ENCODE peak calls at places on chromosome 15, in four cellular contexts. R is K562, H is WTC11, W is HepG2. X is an unnamed sample.

GRCh38 chr15:36622247-36622795 is 42.9 kb downstream of the CDIN1 start:
- DNase-seq in R (no peak), H (no peak), W (no peak), X (no peak)

GRCh38 chr15:45314960-45315359 is 62.9 kb downstream of the SLC28A2 start:
- DNase-seq in R (peak; percentile 18), H (peak; percentile 59), W (no peak), X (no peak)

GRCh38 chr15:69978603-69979002 is 119.1 kb downstream of the TLE3 start:
- DNase-seq in R (no peak), H (no peak), W (no peak), X (no peak)

GRCh38 chr15:74134387-74135027 is 4.1 kb downstream of the ISLR2 start:
- DNase-seq in R (no peak), H (peak; percentile 84), W (no peak), X (no peak)

GRCh38 chr15:44812029-44812517 is 75.7 kb downstream of the TRIM69 start:
- DNase-seq in R (no peak), H (no peak), W (peak; percentile 93), X (no peak)

GRCh38 chr15:51861557-51862350 is 32.3 kb downstream of the TMOD3 start:
- DNase-seq in R (no peak), H (no peak), W (no peak), X (no peak)

GRCh38 chr15:27990411-27991338 is 108.4 kb downstream of the OCA2 start:
- DNase-seq in R (no peak), H (no peak), W (no peak), X (no peak)

GRCh38 chr15:80260566-80260965 is 8.6 kb upstream of the CTXND1 start:
- DNase-seq in R (no peak), H (no peak), W (no peak), X (no peak)

GRCh38 chr15:49521802-49522201 is 98.8 kb downstream of the FGF7 start:
- DNase-seq in R (no peak), H (no peak), W (peak; percentile 2), X (peak; percentile 4)

GRCh38 chr15:100687532-100688215 is 85.3 kb downstream of the ASB7 start:
- DNase-seq in R (no peak), H (no peak), W (no peak), X (no peak)

GRCh38 chr15:40695469-40695910 is 516 bp downstream of the RAD51 start:
- DNase-seq in R (no peak), H (no peak), W (peak; percentile 4), X (no peak)

DNA sequence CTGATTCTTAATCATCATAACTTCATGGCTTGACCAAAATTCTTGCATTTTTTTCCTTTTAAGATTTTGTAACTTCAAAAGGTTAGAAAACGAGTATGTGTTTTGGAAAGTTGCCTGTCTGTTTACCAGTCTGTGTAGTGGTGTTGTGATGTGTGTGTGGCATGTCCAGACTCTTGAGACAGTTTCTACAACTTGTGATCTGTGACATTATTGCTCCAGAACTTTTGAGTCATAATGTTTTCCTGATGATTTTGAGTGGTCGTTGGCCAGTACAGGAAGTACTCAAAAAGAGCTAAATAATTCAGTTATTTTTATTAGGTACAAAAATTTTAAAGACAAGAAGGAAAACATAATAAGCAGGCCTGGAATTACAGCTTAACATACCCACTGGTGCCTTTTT is 229.0 kb upstream of the C2CD4B start:
- DNase-seq in R (no peak), H (no peak), W (no peak), X (no peak)
- TF ChIP-seq ELF4 in R (no peak), H (no peak), W (no peak), X (no peak)

GRCh38 chr15:63601727-63602185 is 4.6 kb downstream of the FBXL22 start:
- DNase-seq in R (no peak), H (no peak), W (no peak), X (no peak)
- TF ChIP-seq SP1 in R (no peak), H (no peak), W (no peak), X (no peak)

GRCh38 chr15:89575146-89575655 is at the start of gene TICRR:
- DNase-seq in R (peak; percentile 96), H (peak; percentile 96), W (peak; percentile 99), X (peak; percentile 95)
- TF ChIP-seq ELF4 in R (no peak), H (no peak), W (no peak), X (no peak)

DNA sequence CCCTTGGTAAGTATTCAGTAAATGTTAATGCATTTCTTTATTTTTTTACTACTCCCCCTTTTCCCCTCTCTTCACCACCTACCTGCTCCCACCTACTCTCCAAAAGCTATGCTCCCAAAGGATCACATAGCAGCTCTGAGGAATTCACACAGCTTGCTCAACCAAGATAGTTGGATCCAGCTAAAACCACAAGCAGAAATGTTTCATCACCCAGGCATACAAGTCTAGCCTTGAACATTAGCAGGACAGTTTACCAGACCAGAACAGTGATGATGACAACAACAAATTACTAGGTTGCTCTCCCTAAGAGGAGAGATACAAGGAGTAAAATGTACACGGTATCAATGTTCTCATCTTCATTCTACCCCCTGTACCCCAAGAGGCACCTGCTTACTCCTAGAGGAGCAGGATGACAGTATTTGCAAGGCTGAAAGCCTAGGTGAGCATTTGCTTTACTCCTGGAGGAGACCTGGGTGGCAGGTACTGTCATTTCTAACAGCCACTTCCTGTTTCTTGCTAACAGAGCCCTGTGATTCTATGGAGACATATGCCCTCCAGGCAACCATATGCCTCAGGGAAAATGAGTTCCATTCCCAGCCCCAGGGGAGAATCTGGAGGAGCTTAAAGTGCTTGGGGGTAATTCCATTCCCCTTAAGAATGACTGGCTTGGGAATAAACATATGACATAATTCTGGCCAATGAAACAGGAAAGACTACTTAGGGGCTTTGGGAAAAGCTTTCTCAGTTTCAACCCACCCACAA is 237.5 kb downstream of the NTRK3 start:
- DNase-seq in R (no peak), H (no peak), W (no peak), X (no peak)
- TF ChIP-seq SP1 in R (no peak), H (no peak), W (no peak), X (no peak)